ENCODE peak calls at places on chromosomes 4 and X, in eight cellular contexts. L is kidney, T is stomach, X is endothelial cell, D is sigmoid colon, V is mucosa of descending colon, E is GM06990, H is OCI-LY7. A is an unnamed sample.

GRCh38 chrX:13110427-13111324 is 66.3 kb upstream of the FAM9C start:
- DNase-seq in H (no peak), X (no peak), E (no peak), D (peak; percentile 73), V (no peak), T (no peak), L (peak; percentile 80), A (no peak)

GRCh38 chrX:136034622-136035021 is 49.4 kb downstream of the SLC9A6 start:
- DNase-seq in E (no peak), X (no peak), H (no peak), V (no peak), L (no peak), D (no peak), T (no peak), A (no peak)

GRCh38 chr4:120052840-120053239 is 13.8 kb downstream of the MAD2L1 start:
- DNase-seq in L (no peak), V (no peak), T (no peak), D (peak; percentile 73), X (no peak), H (no peak), E (no peak), A (no peak)

GRCh38 chr4:162131256-162131655 is 32.5 kb downstream of the FSTL5 start:
- DNase-seq in E (no peak), T (no peak), H (no peak), X (no peak), L (no peak), V (no peak), D (no peak), A (no peak)

GRCh38 chr4:111802191-111802590 is 343.1 kb upstream of the FAM241A start:
- DNase-seq in D (no peak), T (no peak), L (no peak), H (no peak), X (no peak), E (no peak), V (no peak), A (no peak)

GRCh38 chr4:26051278-26051677 is 137.3 kb downstream of the SMIM20 start:
- DNase-seq in E (no peak), L (no peak), X (no peak), D (no peak), T (no peak), V (no peak), H (no peak), A (no peak)

GRCh38 chr4:131531087-131531486 is 1618.0 kb upstream of the PCDH10 start:
- DNase-seq in V (no peak), H (no peak), L (no peak), X (no peak), T (no peak), E (no peak), D (no peak), A (no peak)

GRCh38 chr4:98343640-98344039 is 82.5 kb downstream of the RAP1GDS1 start:
- DNase-seq in E (no peak), D (no peak), V (no peak), X (no peak), L (no peak), T (no peak), H (no peak), A (no peak)

GRCh38 chr4:2074588-2074987 is 15.5 kb downstream of the NAT8L start:
- DNase-seq in H (no peak), V (no peak), L (peak; percentile 46), T (no peak), X (peak; percentile 1), D (peak; percentile 53), E (no peak), A (no peak)

GRCh38 chrX:65587616-65588526 is 53.3 kb upstream of the LAS1L start:
- DNase-seq in D (peak; percentile 94), H (no peak), L (peak; percentile 93), E (no peak), V (peak; percentile 84), T (peak; percentile 78), X (no peak), A (no peak)

GRCh38 chr4:94504545-94504944 is 52.8 kb downstream of the PDLIM5 start:
- DNase-seq in T (no peak), E (no peak), V (no peak), H (no peak), D (no peak), X (no peak), L (no peak), A (no peak)

GRCh38 chr4:3315566-3315965 is 22.7 kb downstream of the RGS12 start:
- DNase-seq in T (peak; percentile 5), H (no peak), L (peak; percentile 50), V (no peak), D (no peak), X (no peak), E (no peak), A (no peak)

GRCh38 chrX:56343664-56344063 is 111.5 kb downstream of the KLF8 start:
- DNase-seq in X (no peak), D (no peak), H (no peak), T (no peak), L (no peak), V (no peak), E (no peak), A (no peak)

GRCh38 chr4:139144911-139145551 is 32.0 kb downstream of the ELF2 start:
- DNase-seq in H (no peak), E (no peak), X (no peak), T (peak; percentile 59), D (no peak), L (no peak), V (no peak), A (no peak)

GRCh38 chr4:28287837-28288236 is 1427.2 kb downstream of the STIM2 start:
- DNase-seq in H (no peak), V (no peak), T (no peak), E (no peak), X (no peak), L (no peak), D (no peak), A (no peak)

GRCh38 chr4:150217804-150218203 is 139.6 kb downstream of the DCLK2 start:
- DNase-seq in V (no peak), X (no peak), E (no peak), T (no peak), L (no peak), H (no peak), D (no peak), A (no peak)

GRCh38 chr4:150215601-150216000 is 137.4 kb downstream of the DCLK2 start:
- DNase-seq in H (no peak), X (no peak), L (no peak), T (no peak), V (no peak), D (no peak), E (no peak), A (no peak)

GRCh38 chr4:150218447-150218846 is 140.2 kb downstream of the DCLK2 start:
- DNase-seq in D (no peak), X (no peak), T (no peak), E (no peak), H (no peak), V (no peak), L (no peak), A (no peak)

GRCh38 chr4:150216725-150217124 is 138.5 kb downstream of the DCLK2 start:
- DNase-seq in L (no peak), E (no peak), D (no peak), X (no peak), T (no peak), V (no peak), H (no peak), A (no peak)

DNA sequence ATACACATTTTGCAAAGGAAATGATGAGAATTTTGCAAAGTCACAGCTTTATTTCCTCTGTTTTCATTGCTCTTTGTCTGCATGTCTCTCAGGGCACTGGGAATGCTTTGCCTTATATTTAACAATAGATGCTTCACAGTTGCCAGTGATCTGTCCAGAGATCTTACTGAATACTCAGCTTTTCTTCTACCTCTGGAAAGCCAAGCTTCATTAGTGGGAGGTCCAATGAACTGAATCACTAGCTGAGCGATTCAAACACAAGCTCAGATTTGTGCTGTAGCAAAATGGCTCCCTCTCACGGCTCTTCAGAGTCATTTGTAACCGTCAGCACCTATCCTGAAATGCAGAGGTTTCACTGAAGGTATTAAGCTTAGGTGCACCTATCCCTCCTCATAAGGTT is 138.9 kb downstream of the DCLK2 start:
- DNase-seq in T (no peak), X (no peak), V (no peak), E (no peak), H (peak; percentile 5), L (no peak), D (no peak), A (no peak)
- TF ChIP-seq CTCF in T (no peak), X (no peak), V (no peak), E (peak; percentile 30), H (peak; percentile 24), L (peak; percentile 27), D (peak; percentile 17), A (no peak)

DNA sequence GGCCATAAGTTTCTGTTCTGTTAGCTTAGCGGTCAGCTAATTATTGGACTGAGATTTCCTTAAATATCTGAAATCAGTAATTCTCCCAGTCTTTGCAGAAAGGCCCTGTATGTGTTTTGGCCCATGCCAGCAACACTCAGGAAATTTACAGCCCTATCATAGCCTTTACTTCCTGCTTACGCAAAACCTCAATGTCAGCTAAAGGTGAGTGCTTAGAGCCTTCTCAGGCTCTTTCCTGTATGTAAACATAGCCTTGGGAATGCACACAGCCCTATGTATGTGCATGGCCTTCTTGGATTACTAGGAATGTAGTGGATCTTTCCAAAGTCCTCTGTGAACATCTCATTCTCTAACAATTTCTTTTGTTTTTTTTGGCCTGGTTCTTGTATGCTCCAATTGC is 200.0 kb downstream of the PPP1R2C start:
- DNase-seq in L (no peak), D (no peak), H (peak; percentile 39), X (no peak), V (no peak), T (no peak), E (no peak), A (no peak)
- TF ChIP-seq CTCF in L (no peak), D (no peak), H (no peak), X (no peak), V (no peak), T (no peak), E (no peak), A (no peak)

GRCh38 chr4:53315300-53315699 is 50.6 kb downstream of the SCFD2 start:
- DNase-seq in X (no peak), V (no peak), L (no peak), T (no peak), D (no peak), E (no peak), H (no peak), A (no peak)

GRCh38 chr4:53314257-53314656 is 51.6 kb downstream of the SCFD2 start:
- DNase-seq in X (no peak), E (no peak), D (no peak), L (no peak), V (no peak), H (no peak), T (no peak), A (no peak)

GRCh38 chr4:53309321-53310020 is 56.4 kb downstream of the SCFD2 start:
- DNase-seq in H (no peak), L (no peak), T (no peak), E (no peak), X (no peak), V (no peak), D (no peak), A (no peak)

GRCh38 chr4:53307819-53308773 is 57.8 kb downstream of the SCFD2 start:
- DNase-seq in V (no peak), H (no peak), E (no peak), D (no peak), L (no peak), X (no peak), T (no peak), A (no peak)

GRCh38 chr4:53313510-53313909 is 52.4 kb downstream of the SCFD2 start:
- DNase-seq in T (no peak), D (no peak), L (no peak), X (peak; percentile 5), E (no peak), H (peak; percentile 21), V (no peak), A (no peak)
- TF ChIP-seq CTCF in T (no peak), D (no peak), L (peak; percentile 17), X (no peak), E (no peak), H (peak; percentile 49), V (no peak), A (no peak)

GRCh38 chrX:25070038-25070437 is 54.3 kb upstream of the ARX start:
- DNase-seq in V (no peak), E (no peak), X (no peak), L (no peak), T (no peak), H (no peak), D (no peak), A (no peak)
- TF ChIP-seq CTCF in V (no peak), E (no peak), X (no peak), L (no peak), T (no peak), H (no peak), D (no peak), A (no peak)